ENCODE peak calls at places on chromosome 10, in ten cellular contexts. B is hepatocyte; Y is testis; M is CD4-positive, CD25-positive, alpha-beta regulatory T cell; T is pancreas; H is left lung; Q is colonic mucosa; E is spleen; R is psoas muscle; F is suprapubic skin. W is an unnamed sample.

GRCh38 chr10:70379581-70380176 is 2.7 kb downstream of the LRRC20 start:
- DNase-seq in Y (peak; percentile 31), T (no peak), M (no peak), H (no peak), E (no peak), B (no peak), Q (no peak), R (no peak), F (no peak), W (no peak)

GRCh38 chr10:78203915-78204818 is 170.5 kb downstream of the RPS24 start:
- DNase-seq in Q (no peak), F (no peak), E (no peak), T (peak; percentile 68), R (no peak), H (no peak), B (peak; percentile 81), M (no peak), Y (peak; percentile 68), W (no peak)

GRCh38 chr10:77774940-77775391 is 137.4 kb upstream of the KCNMA1 start:
- DNase-seq in B (no peak), M (no peak), Q (no peak), R (no peak), H (no peak), T (no peak), Y (no peak), E (no peak), F (no peak), W (no peak)

GRCh38 chr10:78306358-78306757 is 272.7 kb downstream of the RPS24 start:
- DNase-seq in Q (peak; percentile 13), Y (no peak), B (no peak), F (no peak), R (no peak), M (no peak), E (peak; percentile 34), H (no peak), T (no peak), W (no peak)

GRCh38 chr10:75660833-75661232 is 229.4 kb downstream of the LRMDA start:
- DNase-seq in H (no peak), B (no peak), E (no peak), Y (no peak), Q (no peak), M (no peak), R (no peak), F (no peak), T (no peak), W (no peak)

GRCh38 chr10:112852308-112852707 is 97.7 kb upstream of the TCF7L2 start:
- DNase-seq in M (no peak), R (no peak), E (no peak), F (no peak), Y (peak; percentile 23), Q (peak; percentile 27), H (peak; percentile 76), B (no peak), T (no peak), W (no peak)

GRCh38 chr10:85995791-85996190 is 370.8 kb downstream of the GRID1 start:
- DNase-seq in B (peak; percentile 39), M (peak; percentile 1), Y (peak; percentile 47), H (no peak), E (no peak), Q (peak; percentile 20), F (no peak), T (no peak), R (no peak), W (peak; percentile 59)

GRCh38 chr10:48943096-48943495 is 3.5 kb upstream of the LRRC18 start:
- DNase-seq in R (no peak), Y (no peak), E (no peak), F (no peak), B (no peak), M (no peak), T (no peak), H (no peak), Q (no peak), W (no peak)

GRCh38 chr10:27695704-27696103 is 49.9 kb downstream of the MKX start:
- DNase-seq in R (no peak), E (no peak), B (no peak), T (no peak), F (no peak), M (no peak), H (no peak), Q (no peak), Y (no peak), W (no peak)

GRCh38 chr10:102434251-102434913 is 2.0 kb upstream of the CUEDC2 start:
- DNase-seq in M (no peak), E (no peak), B (peak; percentile 66), R (no peak), F (no peak), Y (no peak), Q (no peak), H (no peak), T (no peak), W (no peak)

GRCh38 chr10:86107131-86107530 is 259.5 kb downstream of the GRID1 start:
- DNase-seq in F (no peak), E (peak; percentile 56), Q (no peak), Y (no peak), M (no peak), B (no peak), R (no peak), T (no peak), H (no peak), W (no peak)

GRCh38 chr10:56823849-56824248 is 462.8 kb upstream of the ZWINT start:
- DNase-seq in M (no peak), R (no peak), T (no peak), Q (no peak), E (no peak), Y (peak; percentile 18), B (no peak), H (no peak), F (no peak), W (peak; percentile 11)

GRCh38 chr10:13180788-13181187 is 19.4 kb downstream of the MCM10 start:
- DNase-seq in H (no peak), B (no peak), Q (no peak), R (no peak), E (no peak), Y (no peak), M (no peak), F (no peak), T (no peak), W (no peak)

GRCh38 chr10:33314788-33315561 is 19.5 kb downstream of the NRP1 start:
- DNase-seq in H (no peak), E (no peak), Q (no peak), Y (no peak), B (no peak), F (no peak), T (no peak), R (no peak), M (no peak), W (no peak)

GRCh38 chr10:95440756-95441546 is 120.2 kb downstream of the SORBS1 start:
- DNase-seq in H (no peak), E (no peak), M (peak; percentile 8), R (no peak), F (no peak), B (no peak), Y (no peak), T (no peak), Q (no peak), W (no peak)
- H3K27me3 ChIP-seq in H (no peaks in the 10 kb centered on the region), E (no peaks in the 10 kb centered on the region), M (peaks cover under 1% of the 10 kb centered on the region), R (no peaks in the 10 kb centered on the region), F (no peaks in the 10 kb centered on the region), B (no peaks in the 10 kb centered on the region), Y (no peaks in the 10 kb centered on the region), T (no peaks in the 10 kb centered on the region), Q (no peaks in the 10 kb centered on the region), W (no peaks in the 10 kb centered on the region)

GRCh38 chr10:16984242-16984641 is 145.4 kb downstream of the CUBN start:
- DNase-seq in E (no peak), B (no peak), R (no peak), F (no peak), H (no peak), M (no peak), T (no peak), Q (no peak), Y (no peak), W (no peak)

GRCh38 chr10:16987129-16987670 is 142.4 kb downstream of the CUBN start:
- DNase-seq in E (no peak), H (no peak), F (no peak), Y (no peak), B (no peak), Q (no peak), M (no peak), R (no peak), T (no peak), W (no peak)

GRCh38 chr10:16986406-16987128 is 143.0 kb downstream of the CUBN start:
- DNase-seq in Q (no peak), H (no peak), F (no peak), E (no peak), M (no peak), T (no peak), R (no peak), Y (no peak), B (no peak), W (no peak)

GRCh38 chr10:16987976-16988610 is 141.5 kb downstream of the CUBN start:
- DNase-seq in E (no peak), T (no peak), R (no peak), Y (no peak), B (no peak), F (no peak), M (no peak), Q (no peak), H (no peak), W (no peak)

DNA sequence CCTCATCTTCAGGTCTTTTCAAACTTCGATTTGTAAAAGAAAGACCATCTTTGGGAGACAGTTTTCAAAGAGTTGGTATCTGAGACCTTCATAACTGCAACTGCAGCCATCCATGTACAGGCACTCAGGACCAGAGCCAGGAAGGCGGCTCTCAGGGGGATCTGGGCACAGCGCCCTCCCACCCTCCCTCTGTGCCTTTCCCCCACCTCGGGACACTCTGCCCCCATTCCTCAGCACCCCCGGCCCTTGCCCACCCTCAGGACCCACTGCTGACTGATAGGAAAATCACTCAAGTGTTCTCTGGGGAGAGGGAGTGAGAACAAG is 143.6 kb downstream of the CUBN start:
- DNase-seq in R (no peak), Q (no peak), B (no peak), F (no peak), H (no peak), E (no peak), T (no peak), Y (no peak), M (no peak), W (no peak)
- H3K4me3 ChIP-seq in R (no peak overlapping the region), Q (no peak overlapping the region), B (no peak overlapping the region), F (no peak overlapping the region), H (no peak overlapping the region), E (no peak overlapping the region), T (no peak overlapping the region), Y (no peak overlapping the region), M (no peak overlapping the region), W (no peak overlapping the region)

DNA sequence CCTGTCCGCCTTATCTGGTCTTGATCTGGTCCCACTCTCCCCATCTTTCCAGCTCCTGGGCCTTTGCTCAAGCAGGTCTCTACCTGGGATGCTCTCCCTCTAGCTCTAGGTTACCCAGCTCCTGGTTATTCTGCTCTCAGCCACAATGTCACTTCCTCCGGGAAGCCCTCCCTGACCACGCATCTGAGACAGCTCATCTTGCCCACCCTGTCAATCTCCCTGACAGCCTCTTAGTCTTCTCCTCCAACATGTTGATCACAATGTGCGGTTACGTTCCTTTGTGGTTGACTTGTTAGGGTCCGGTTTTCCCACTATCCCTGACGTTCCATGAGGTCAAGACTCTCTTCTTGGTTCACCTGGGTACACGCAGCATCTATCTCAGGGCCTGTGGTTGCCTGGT is 55.6 kb downstream of the GOLGA7B start:
- DNase-seq in Q (no peak), H (no peak), F (no peak), B (no peak), T (no peak), Y (no peak), M (no peak), R (no peak), E (no peak), W (no peak)
- H3K27me3 ChIP-seq in Q (no peaks in the 10 kb centered on the region), H (no peaks in the 10 kb centered on the region), F (peaks cover 16% of the 10 kb centered on the region), B (peaks cover 14% of the 10 kb centered on the region), T (no peaks in the 10 kb centered on the region), Y (no peaks in the 10 kb centered on the region), M (no peaks in the 10 kb centered on the region), R (peaks cover 8% of the 10 kb centered on the region), E (peaks cover 58% of the 10 kb centered on the region), W (no peaks in the 10 kb centered on the region)

GRCh38 chr10:62056660-62057059 is 155.2 kb downstream of the ARID5B start:
- DNase-seq in B (no peak), E (no peak), Y (no peak), F (no peak), M (no peak), R (no peak), H (no peak), Q (no peak), T (no peak), W (no peak)
- H3K4me3 ChIP-seq in B (no peak overlapping the region), E (no peak overlapping the region), Y (no peak overlapping the region), F (peak overlapping the region; percentile 2), M (peak overlapping the region; percentile 99), R (peak overlapping the region; percentile 83), H (no peak overlapping the region), Q (no peak overlapping the region), T (no peak overlapping the region), W (no peak overlapping the region)

W was measured in WERI-Rb-1.